ENCODE peak calls at places on chromosomes 2 and 18, in six cellular contexts. B is SJSA1, Z is IMR-90, O is fibroblast of lung, N is neuronal stem cell, A is Karpas-422. U is an unnamed sample. For H3K4me1 and H3K27me3, the result is how much of the 10 kb centered on the place peaks cover.

GRCh38 chr2:10133007-10133647 is 10.6 kb downstream of the RRM2 start:
- DNase-seq in O (no peak), N (no peak), Z (no peak), B (no peak), A (peak), U (no peak)

GRCh38 chr2:41994177-41994576 is 53.6 kb upstream of the PKDCC start:
- DNase-seq in N (no peak), O (peak), A (no peak), Z (peak), B (no peak), U (no peak)

GRCh38 chr2:200667397-200667796 is 81.6 kb downstream of the AOX1 start:
- DNase-seq in N (no peak), Z (no peak), A (no peak), O (no peak), B (no peak), U (no peak)

GRCh38 chr18:45993441-45993840 is 26.3 kb upstream of the EPG5 start:
- DNase-seq in Z (peak), A (no peak), N (no peak), B (peak), O (peak), U (no peak)

GRCh38 chr18:70363861-70364260 is 75.0 kb downstream of the SOCS6 start:
- DNase-seq in O (peak), N (no peak), B (no peak), Z (peak), A (no peak), U (no peak)

GRCh38 chr2:157190151-157190550 is 67.4 kb upstream of the GALNT5 start:
- DNase-seq in B (peak), A (no peak), Z (peak), N (no peak), O (peak), U (no peak)

GRCh38 chr18:40868110-40868858 is 1086.8 kb upstream of the PIK3C3 start:
- DNase-seq in N (no peak), B (peak), A (no peak), O (peak), Z (peak), U (no peak)

GRCh38 chr2:42048318-42049251 is 764 bp downstream of the PKDCC start:
- DNase-seq in Z (peak), N (no peak), B (no peak), O (peak), A (no peak), U (no peak)

GRCh38 chr2:43005211-43005974 is 213.0 kb upstream of the HAAO start:
- DNase-seq in N (no peak), Z (no peak), O (no peak), A (no peak), B (no peak), U (no peak)

GRCh38 chr2:101162561-101163330 is 11.6 kb upstream of the TBC1D8 start:
- DNase-seq in O (no peak), Z (no peak), B (no peak), A (no peak), N (peak), U (peak)

GRCh38 chr2:216281881-216282280 is 90.4 kb downstream of the MARCHF4 start:
- DNase-seq in Z (no peak), A (no peak), B (no peak), N (no peak), O (no peak), U (no peak)

GRCh38 chr2:207403141-207403540 is 126.6 kb upstream of the CREB1 start:
- DNase-seq in Z (peak), N (no peak), B (no peak), O (no peak), A (no peak), U (no peak)

GRCh38 chr2:191032588-191033429 is 18.8 kb upstream of the STAT1 start:
- DNase-seq in Z (no peak), A (no peak), N (no peak), B (no peak), O (no peak), U (no peak)

DNA sequence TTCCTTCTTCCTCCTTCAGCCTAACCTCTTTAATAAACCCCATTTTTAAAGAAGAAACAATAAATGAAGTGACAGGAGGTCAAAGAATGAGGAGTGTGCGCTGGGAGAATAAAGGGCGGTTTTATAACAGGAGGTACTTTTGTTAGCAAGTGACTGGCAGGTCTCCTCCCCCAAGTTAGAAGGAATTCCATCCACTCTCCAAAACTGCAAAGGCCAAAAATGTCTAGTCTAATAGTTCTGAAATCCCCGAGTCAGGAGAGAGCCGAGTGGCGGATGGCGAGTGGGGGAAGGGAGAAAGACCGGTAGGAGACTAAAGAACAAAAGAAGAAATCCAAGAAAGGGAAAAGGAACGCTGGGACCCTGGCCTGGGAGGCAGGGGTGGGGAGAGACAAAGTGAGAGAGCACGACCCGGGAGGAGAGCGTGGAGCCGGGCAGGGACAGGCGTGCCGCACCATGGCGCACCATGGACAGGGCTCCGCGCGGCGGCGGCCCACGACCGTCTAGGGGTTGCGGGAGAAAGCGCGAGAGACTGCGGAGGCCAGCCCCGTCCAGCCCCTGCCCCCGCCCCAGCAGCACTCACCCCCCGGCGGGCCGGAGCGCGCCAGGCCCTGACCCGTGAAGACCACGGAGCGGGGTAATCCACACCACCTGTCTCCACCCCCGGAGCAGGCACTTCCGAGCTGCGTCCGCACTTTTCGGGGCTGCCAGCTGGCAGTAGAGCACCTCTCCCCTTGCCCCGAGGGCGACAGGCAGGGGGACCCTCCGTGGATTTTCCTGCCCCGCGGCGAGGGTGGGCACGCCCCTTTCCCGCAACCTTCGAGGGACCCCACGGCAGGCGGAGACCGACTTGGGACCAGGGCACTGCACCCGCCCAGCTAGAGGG is 1.6 kb downstream of the CDH2 start:
- DNase-seq in O (no peak), A (no peak), Z (peak), B (peak), N (peak), U (peak)
- H3K4me3 ChIP-seq in O (peak), A (no peak), Z (peak), B (peak), N (peak), U (peak)

GRCh38 chr18:12872408-12872807 is 11.6 kb downstream of the PTPN2 start:
- DNase-seq in Z (no peak), O (no peak), B (no peak), N (no peak), A (no peak), U (no peak)
- H3K4me1 ChIP-seq in Z (under half), O (under half), B (under half), N (under half), A (under half), U (under half)

GRCh38 chr2:102256874-102257462 is 54.4 kb upstream of the IL1RL1 start:
- DNase-seq in A (no peak), Z (no peak), O (no peak), N (no peak), B (no peak), U (no peak)
- H3K27me3 ChIP-seq in A (under half), Z (under half), O (under half), N (under half), B (under half), U (under half)

GRCh38 chr2:238557855-238558435 is 131.2 kb downstream of the ASB1 start:
- DNase-seq in N (no peak), A (no peak), O (no peak), Z (no peak), B (no peak), U (no peak)

GRCh38 chr2:238558456-238559099 is 131.9 kb downstream of the ASB1 start:
- DNase-seq in O (no peak), N (no peak), A (no peak), Z (no peak), B (no peak), U (no peak)

GRCh38 chr2:238554468-238555184 is 127.9 kb downstream of the ASB1 start:
- DNase-seq in O (no peak), N (no peak), Z (no peak), B (no peak), A (no peak), U (no peak)

GRCh38 chr2:238557431-238557830 is 130.7 kb downstream of the ASB1 start:
- DNase-seq in Z (no peak), O (no peak), A (no peak), N (no peak), B (no peak), U (no peak)

GRCh38 chr2:238555786-238556542 is 129.2 kb downstream of the ASB1 start:
- DNase-seq in A (no peak), Z (no peak), N (no peak), B (no peak), O (no peak), U (no peak)
- H3K4me3 ChIP-seq in A (no peak), Z (no peak), N (no peak), B (no peak), O (no peak), U (no peak)

U was measured in HAP-1.